ENCODE peak calls at places on chromosome 22, in five cellular contexts. One of them, this sample, is unnamed.

GRCh38 chr22:43346521-43346929 is 3.4 kb upstream of the SCUBE1 start:
- DNase-seq in PC-3: peak; percentile 50
- DNase-seq in IMR-90: no peak
- DNase-seq in neuronal stem cell: peak; percentile 51
- DNase-seq in hepatocyte: peak; percentile 76
- DNase-seq in this sample: peak; percentile 78

GRCh38 chr22:40182231-40182835 is 4.6 kb downstream of the TNRC6B start:
- DNase-seq in PC-3: no peak
- DNase-seq in IMR-90: no peak
- DNase-seq in neuronal stem cell: no peak
- DNase-seq in hepatocyte: no peak
- DNase-seq in this sample: no peak

GRCh38 chr22:45424241-45424731 is 10.8 kb downstream of the RIBC2 start:
- DNase-seq in PC-3: no peak
- DNase-seq in IMR-90: no peak
- DNase-seq in neuronal stem cell: no peak
- DNase-seq in hepatocyte: no peak
- DNase-seq in this sample: no peak

GRCh38 chr22:29141078-29141688 is 64.5 kb upstream of the EMID1 start:
- DNase-seq in PC-3: no peak
- DNase-seq in IMR-90: no peak
- DNase-seq in neuronal stem cell: no peak
- DNase-seq in hepatocyte: no peak
- DNase-seq in this sample: no peak

GRCh38 chr22:36365020-36365411 is 22.8 kb downstream of the MYH9 start:
- DNase-seq in PC-3: peak; percentile 89
- DNase-seq in IMR-90: peak; percentile 99
- DNase-seq in neuronal stem cell: no peak
- DNase-seq in hepatocyte: peak; percentile 91
- DNase-seq in this sample: peak; percentile 46

GRCh38 chr22:45534339-45535192 is 31.9 kb downstream of the FBLN1 start:
- DNase-seq in PC-3: no peak
- DNase-seq in IMR-90: peak; percentile 86
- DNase-seq in neuronal stem cell: no peak
- DNase-seq in hepatocyte: peak; percentile 72
- DNase-seq in this sample: no peak

GRCh38 chr22:20001082-20001638 is 15.5 kb downstream of the ARVCF start:
- DNase-seq in PC-3: no peak
- DNase-seq in IMR-90: peak; percentile 43
- DNase-seq in neuronal stem cell: no peak
- DNase-seq in hepatocyte: no peak
- DNase-seq in this sample: no peak

GRCh38 chr22:20607157-20607907 is 99.9 kb downstream of the MED15 start:
- DNase-seq in PC-3: no peak
- DNase-seq in IMR-90: no peak
- DNase-seq in neuronal stem cell: no peak
- DNase-seq in hepatocyte: no peak
- DNase-seq in this sample: peak; percentile 29

GRCh38 chr22:30301995-30302809 is 12.9 kb upstream of the CASTOR1 start:
- DNase-seq in PC-3: peak; percentile 67
- DNase-seq in IMR-90: peak; percentile 59
- DNase-seq in neuronal stem cell: no peak
- DNase-seq in hepatocyte: peak; percentile 63
- DNase-seq in this sample: no peak

DNA sequence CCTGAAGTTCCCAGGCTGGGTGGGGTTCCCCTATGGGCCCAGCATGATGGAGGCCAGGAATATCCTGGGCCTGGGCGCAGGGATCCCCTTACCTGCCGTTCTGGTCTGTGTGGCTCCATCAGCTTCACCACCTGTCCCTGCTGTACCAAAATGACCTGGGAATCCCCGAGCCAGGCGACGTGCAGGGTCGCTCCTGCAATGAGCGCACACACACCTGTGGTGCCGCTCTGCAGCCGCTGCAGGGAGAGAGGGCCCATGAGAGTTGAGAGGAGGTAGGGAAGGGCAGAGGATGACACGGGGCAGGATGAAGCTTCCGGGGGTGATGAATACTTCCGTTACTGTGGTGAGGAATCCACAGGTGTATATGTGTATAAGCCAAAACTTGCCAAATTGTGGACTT is 21.6 kb downstream of the PPM1F start:
- DNase-seq in PC-3: no peak
- DNase-seq in IMR-90: no peak
- DNase-seq in neuronal stem cell: no peak
- DNase-seq in hepatocyte: no peak
- DNase-seq in this sample: no peak
- H3K4me2 ChIP-seq in PC-3: no peak overlapping the region
- H3K4me2 ChIP-seq in IMR-90: no peak overlapping the region
- H3K4me2 ChIP-seq in neuronal stem cell: no peak overlapping the region
- H3K4me2 ChIP-seq in hepatocyte: no peak overlapping the region
- H3K4me2 ChIP-seq in this sample: no peak overlapping the region

GRCh38 chr22:33625959-33626358 is 294.3 kb downstream of the LARGE1 start:
- DNase-seq in PC-3: no peak
- DNase-seq in IMR-90: no peak
- DNase-seq in neuronal stem cell: no peak
- DNase-seq in hepatocyte: no peak
- DNase-seq in this sample: no peak
- H3K4me2 ChIP-seq in PC-3: no peak overlapping the region
- H3K4me2 ChIP-seq in IMR-90: no peak overlapping the region
- H3K4me2 ChIP-seq in neuronal stem cell: no peak overlapping the region
- H3K4me2 ChIP-seq in hepatocyte: no peak overlapping the region
- H3K4me2 ChIP-seq in this sample: no peak overlapping the region

DNA sequence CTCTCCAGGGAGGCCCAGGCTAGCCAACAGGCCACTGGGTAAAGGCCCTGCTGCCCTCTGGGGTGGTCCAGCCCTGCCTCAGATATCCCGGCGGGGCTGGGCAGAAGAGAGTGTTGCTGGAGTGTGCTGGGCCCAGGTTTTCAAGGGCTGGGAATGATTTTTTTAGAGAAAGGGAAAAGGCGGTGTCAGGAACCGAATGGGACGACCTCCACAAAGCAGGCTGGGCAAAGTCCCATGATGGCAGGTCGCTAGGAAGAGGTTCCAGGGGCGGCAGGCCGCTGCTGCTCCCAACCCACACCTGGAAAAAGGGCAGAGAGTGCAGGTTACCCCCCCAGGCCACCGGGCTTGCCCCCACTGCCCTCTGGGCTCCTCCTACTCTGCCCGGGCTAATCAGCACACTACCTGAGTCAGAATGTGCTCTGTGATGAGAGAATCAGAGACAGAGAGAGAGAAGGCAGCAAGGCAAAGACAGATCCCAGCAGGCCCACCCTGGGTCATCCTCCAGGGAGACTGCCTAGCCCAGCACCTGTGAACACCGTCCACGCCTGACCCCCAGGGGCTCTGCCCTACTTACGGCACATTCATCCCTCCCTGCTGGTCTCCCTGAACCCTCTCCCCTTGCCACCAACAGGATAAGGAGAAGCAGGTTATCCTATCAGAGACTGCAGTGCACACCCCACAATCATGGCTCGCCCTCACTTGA is 4.6 kb downstream of the PATZ1 start:
- DNase-seq in PC-3: no peak
- DNase-seq in IMR-90: no peak
- DNase-seq in neuronal stem cell: no peak
- DNase-seq in hepatocyte: peak; percentile 19
- DNase-seq in this sample: no peak
- H3K4me2 ChIP-seq in PC-3: no peak overlapping the region
- H3K4me2 ChIP-seq in IMR-90: no peak overlapping the region
- H3K4me2 ChIP-seq in neuronal stem cell: peak overlapping the region; percentile 93
- H3K4me2 ChIP-seq in hepatocyte: peak overlapping the region; percentile 100
- H3K4me2 ChIP-seq in this sample: peak overlapping the region; percentile 91

GRCh38 chr22:24563246-24563645 is 7.4 kb downstream of the SNRPD3 start:
- DNase-seq in PC-3: no peak
- DNase-seq in IMR-90: no peak
- DNase-seq in neuronal stem cell: no peak
- DNase-seq in hepatocyte: no peak
- DNase-seq in this sample: no peak

GRCh38 chr22:24555496-24556253 is at the start of gene SNRPD3:
- DNase-seq in PC-3: peak; percentile 85
- DNase-seq in IMR-90: peak; percentile 92
- DNase-seq in neuronal stem cell: peak; percentile 90
- DNase-seq in hepatocyte: peak; percentile 96
- DNase-seq in this sample: peak; percentile 96

GRCh38 chr22:24554316-24555159 is at the start of gene GUCD1:
- DNase-seq in PC-3: peak; percentile 18
- DNase-seq in IMR-90: peak; percentile 41
- DNase-seq in neuronal stem cell: no peak
- DNase-seq in hepatocyte: peak; percentile 59
- DNase-seq in this sample: peak; percentile 55

GRCh38 chr22:24555160-24555495 is 190 bp upstream of the GUCD1 start:
- DNase-seq in PC-3: peak; percentile 96
- DNase-seq in IMR-90: peak; percentile 98
- DNase-seq in neuronal stem cell: peak; percentile 99
- DNase-seq in hepatocyte: peak; percentile 99
- DNase-seq in this sample: peak; percentile 99

GRCh38 chr22:24559471-24559870 is 3.7 kb downstream of the SNRPD3 start:
- DNase-seq in PC-3: no peak
- DNase-seq in IMR-90: no peak
- DNase-seq in neuronal stem cell: no peak
- DNase-seq in hepatocyte: no peak
- DNase-seq in this sample: no peak
- H3K4me2 ChIP-seq in PC-3: no peak overlapping the region
- H3K4me2 ChIP-seq in IMR-90: no peak overlapping the region
- H3K4me2 ChIP-seq in neuronal stem cell: no peak overlapping the region
- H3K4me2 ChIP-seq in hepatocyte: no peak overlapping the region
- H3K4me2 ChIP-seq in this sample: no peak overlapping the region

DNA sequence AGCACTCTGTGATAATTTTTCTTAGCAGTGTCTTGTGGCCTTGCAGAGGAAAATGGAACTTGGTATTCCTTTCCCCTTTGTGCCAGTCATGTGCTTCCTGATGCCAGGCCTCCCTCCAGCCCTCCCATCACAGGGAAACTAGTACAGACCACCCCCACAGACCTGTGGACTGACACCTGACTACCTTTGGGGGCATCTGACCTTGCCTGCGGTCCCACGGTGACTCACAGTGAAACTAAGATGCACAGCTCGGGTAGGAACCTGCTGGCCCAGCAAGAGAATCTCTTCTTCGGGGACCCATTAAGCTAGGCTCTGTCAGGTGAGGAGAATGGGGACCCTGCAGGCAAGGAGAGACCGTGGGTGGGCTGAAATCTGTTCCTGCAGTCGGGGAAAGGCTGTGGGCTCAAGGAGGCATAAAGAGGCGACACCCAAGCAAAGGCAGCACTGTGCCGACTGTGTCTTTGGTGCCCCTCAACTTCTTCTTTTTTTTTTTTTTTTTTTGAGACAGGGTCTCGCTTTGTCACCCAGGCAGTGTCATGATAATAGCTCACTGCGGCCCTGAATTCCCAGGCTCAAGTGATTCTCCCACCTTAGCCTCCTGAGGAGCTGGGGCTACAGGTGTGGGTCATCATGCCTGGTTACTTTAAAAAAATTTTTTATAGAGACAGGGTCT is 20.9 kb upstream of the PEX26 start:
- DNase-seq in PC-3: no peak
- DNase-seq in IMR-90: no peak
- DNase-seq in neuronal stem cell: no peak
- DNase-seq in hepatocyte: no peak
- DNase-seq in this sample: no peak
- H3K4me2 ChIP-seq in PC-3: peak overlapping the region; percentile 33
- H3K4me2 ChIP-seq in IMR-90: no peak overlapping the region
- H3K4me2 ChIP-seq in neuronal stem cell: no peak overlapping the region
- H3K4me2 ChIP-seq in hepatocyte: no peak overlapping the region
- H3K4me2 ChIP-seq in this sample: no peak overlapping the region

GRCh38 chr22:39115570-39115969 is 18.5 kb downstream of the APOBEC3H start:
- DNase-seq in PC-3: no peak
- DNase-seq in IMR-90: no peak
- DNase-seq in neuronal stem cell: no peak
- DNase-seq in hepatocyte: no peak
- DNase-seq in this sample: no peak

GRCh38 chr22:39115976-39116621 is 19.1 kb downstream of the APOBEC3H start:
- DNase-seq in PC-3: no peak
- DNase-seq in IMR-90: no peak
- DNase-seq in neuronal stem cell: no peak
- DNase-seq in hepatocyte: no peak
- DNase-seq in this sample: no peak

GRCh38 chr22:39114157-39114511 is 17.1 kb downstream of the APOBEC3H start:
- DNase-seq in PC-3: no peak
- DNase-seq in IMR-90: no peak
- DNase-seq in neuronal stem cell: no peak
- DNase-seq in hepatocyte: no peak
- DNase-seq in this sample: peak; percentile 58

GRCh38 chr22:39120983-39121382 is 23.9 kb downstream of the APOBEC3H start:
- DNase-seq in PC-3: no peak
- DNase-seq in IMR-90: no peak
- DNase-seq in neuronal stem cell: no peak
- DNase-seq in hepatocyte: no peak
- DNase-seq in this sample: no peak

DNA sequence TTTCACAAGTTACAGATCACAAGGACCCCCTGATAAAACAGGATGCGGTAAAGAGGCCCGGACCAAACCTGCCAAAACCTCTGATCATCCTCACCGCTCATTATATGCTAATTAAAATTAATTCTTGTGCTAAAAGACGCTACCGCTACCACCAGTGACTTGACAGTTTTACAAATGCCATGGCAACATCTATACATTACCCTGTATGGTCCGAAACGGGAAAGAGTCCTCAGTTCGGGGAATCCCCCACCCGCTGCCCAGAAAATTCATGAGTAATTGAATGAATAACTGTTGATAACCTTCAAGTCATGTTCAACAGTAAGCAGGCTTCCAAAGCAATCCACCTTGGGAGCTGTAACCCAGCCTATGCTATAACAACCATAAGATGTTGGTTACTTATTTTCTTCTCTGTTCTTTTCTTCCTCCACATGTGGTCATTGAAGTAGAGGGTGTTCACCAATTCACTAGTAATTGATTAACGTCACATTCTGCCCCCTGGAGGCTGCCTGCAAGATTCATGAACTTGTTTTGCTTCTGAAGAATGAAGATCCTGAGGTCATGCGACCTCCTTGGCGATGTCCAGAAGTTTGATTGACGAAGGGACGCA is 20.6 kb downstream of the APOBEC3H start:
- DNase-seq in PC-3: peak; percentile 61
- DNase-seq in IMR-90: peak; percentile 49
- DNase-seq in neuronal stem cell: no peak
- DNase-seq in hepatocyte: peak; percentile 62
- DNase-seq in this sample: peak; percentile 68
- H3K4me2 ChIP-seq in PC-3: no peak overlapping the region
- H3K4me2 ChIP-seq in IMR-90: no peak overlapping the region
- H3K4me2 ChIP-seq in neuronal stem cell: no peak overlapping the region
- H3K4me2 ChIP-seq in hepatocyte: no peak overlapping the region
- H3K4me2 ChIP-seq in this sample: no peak overlapping the region

GRCh38 chr22:27473533-27473932 is 328.0 kb downstream of the MN1 start:
- DNase-seq in PC-3: peak; percentile 57
- DNase-seq in IMR-90: no peak
- DNase-seq in neuronal stem cell: no peak
- DNase-seq in hepatocyte: no peak
- DNase-seq in this sample: no peak
- H3K4me2 ChIP-seq in PC-3: peak overlapping the region; percentile 42
- H3K4me2 ChIP-seq in IMR-90: no peak overlapping the region
- H3K4me2 ChIP-seq in neuronal stem cell: no peak overlapping the region
- H3K4me2 ChIP-seq in hepatocyte: no peak overlapping the region
- H3K4me2 ChIP-seq in this sample: no peak overlapping the region

DNA sequence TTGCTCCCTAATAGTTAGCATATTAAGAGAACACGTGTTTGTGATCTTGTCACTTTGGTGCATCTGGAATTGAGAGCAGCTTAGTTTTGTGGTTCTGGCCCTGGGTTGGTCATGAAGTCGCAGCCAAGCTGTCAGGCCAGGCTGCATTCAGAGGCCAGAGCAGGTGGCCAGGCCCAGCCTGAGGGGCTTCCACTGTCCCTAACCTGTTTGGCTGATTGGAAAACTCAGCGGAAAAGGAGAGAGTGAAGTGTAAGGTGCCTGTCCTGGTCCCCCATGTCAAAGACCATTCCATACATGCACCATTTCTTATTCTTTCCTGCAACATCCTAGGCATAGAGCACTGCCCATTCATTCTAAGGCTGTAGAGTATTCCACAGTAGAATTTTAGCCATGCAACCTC is 111.5 kb upstream of the IGLL5 start:
- DNase-seq in PC-3: no peak
- DNase-seq in IMR-90: no peak
- DNase-seq in neuronal stem cell: no peak
- DNase-seq in hepatocyte: no peak
- DNase-seq in this sample: no peak
- H3K4me2 ChIP-seq in PC-3: no peak overlapping the region
- H3K4me2 ChIP-seq in IMR-90: no peak overlapping the region
- H3K4me2 ChIP-seq in neuronal stem cell: no peak overlapping the region
- H3K4me2 ChIP-seq in hepatocyte: no peak overlapping the region
- H3K4me2 ChIP-seq in this sample: no peak overlapping the region